ENCODE peak calls at places on chromosomes 3 and 15, in five cellular contexts. A is neural progenitor cell, Z is heart left ventricle, P is pancreas, D is body of pancreas. I is an unnamed sample. For H3K36me3, the result is how much of the 10 kb centered on the place peaks cover.

GRCh38 chr3:167814441-167814951 is 79.0 kb downstream of the SERPINI1 start:
- DNase-seq in Z (peak), P (peak), D (peak), A (no peak), I (no peak)

GRCh38 chr15:101773496-101774100 is 29.7 kb upstream of the OR4F6 start:
- DNase-seq in P (no peak), Z (no peak), A (peak), D (peak), I (no peak)

GRCh38 chr3:29454326-29454725 is 173.5 kb downstream of the RBMS3 start:
- DNase-seq in D (no peak), A (no peak), Z (no peak), P (no peak), I (no peak)

GRCh38 chr3:123119802-123120201 is 53.0 kb downstream of the PDIA5 start:
- DNase-seq in A (no peak), D (no peak), P (no peak), Z (no peak), I (no peak)

GRCh38 chr3:149266733-149267132 is 45.1 kb upstream of the CP start:
- DNase-seq in P (no peak), A (no peak), Z (no peak), D (no peak), I (no peak)

GRCh38 chr3:189144645-189145044 is 27.1 kb upstream of the TPRG1 start:
- DNase-seq in D (peak), A (no peak), Z (no peak), P (no peak), I (no peak)

GRCh38 chr3:46127503-46127902 is 80.6 kb downstream of the CCR1 start:
- DNase-seq in D (no peak), A (no peak), P (no peak), Z (no peak), I (peak)

GRCh38 chr15:43948691-43949325 is 122.0 kb downstream of the WDR76 start:
- DNase-seq in D (no peak), P (no peak), Z (no peak), A (no peak), I (no peak)

GRCh38 chr3:107870989-107871638 is 219.7 kb downstream of the CD47 start:
- DNase-seq in A (no peak), D (no peak), P (no peak), Z (no peak), I (no peak)

GRCh38 chr15:73986055-73986775 is 5.9 kb downstream of the STOML1 start:
- DNase-seq in Z (no peak), A (peak), D (no peak), P (no peak), I (no peak)

GRCh38 chr3:149435936-149436885 is 38.3 kb upstream of the TM4SF4 start:
- DNase-seq in Z (no peak), A (no peak), P (no peak), D (no peak), I (no peak)

GRCh38 chr15:35963316-35963715 is 417.4 kb upstream of the DPH6 start:
- DNase-seq in A (no peak), P (no peak), Z (no peak), D (no peak), I (no peak)

GRCh38 chr3:23981136-23981535 is 36.0 kb downstream of the NR1D2 start:
- DNase-seq in Z (peak), A (no peak), D (no peak), P (no peak), I (no peak)

GRCh38 chr3:102235679-102236078 is 199.1 kb upstream of the ZPLD1 start:
- DNase-seq in P (no peak), Z (no peak), D (no peak), A (peak), I (no peak)

DNA sequence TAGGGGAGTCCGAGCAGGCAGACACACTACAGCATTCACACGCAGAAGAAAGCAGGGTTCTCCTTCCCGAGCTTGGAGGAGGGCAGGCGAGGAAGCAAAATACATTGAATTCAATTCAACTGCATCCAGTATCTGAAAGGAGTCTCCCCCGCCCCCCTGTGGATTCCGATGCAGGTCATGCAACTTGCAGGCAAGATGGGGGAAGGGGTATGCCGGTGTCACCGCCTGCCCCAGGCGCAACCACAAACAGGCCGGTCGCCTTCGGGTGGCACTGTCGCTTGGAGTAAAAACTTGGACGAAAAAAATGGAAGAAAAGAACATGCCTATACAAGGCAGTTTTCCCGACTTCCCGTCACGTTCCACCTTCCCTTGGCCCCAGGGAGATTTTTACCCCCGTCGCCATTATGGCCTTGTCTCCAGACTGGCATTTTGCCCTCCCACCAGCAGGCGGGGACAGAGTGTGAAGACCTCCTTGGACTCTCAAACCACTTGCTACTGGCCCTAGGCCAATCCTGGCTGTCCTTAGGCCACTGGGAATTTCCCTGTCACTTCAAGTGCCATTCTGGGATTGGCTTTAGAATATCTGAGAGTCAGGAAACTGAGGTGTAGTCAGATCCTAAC is 1.6 kb upstream of the NTRK3 start:
- DNase-seq in D (peak), Z (no peak), P (peak), A (peak), I (no peak)
- TF ChIP-seq CTCF in D (peak), Z (no peak), P (no peak), A (peak), I (peak)

GRCh38 chr15:37111427-37111717 is 11.0 kb upstream of the MEIS2 start:
- DNase-seq in P (no peak), A (no peak), Z (no peak), D (no peak), I (no peak)
- H3K4me3 ChIP-seq in P (no peak), A (no peak), Z (no peak), D (no peak), I (no peak)

GRCh38 chr3:158261371-158261991 is 151.6 kb downstream of the RSRC1 start:
- DNase-seq in D (no peak), P (no peak), A (peak), Z (no peak), I (no peak)

GRCh38 chr3:158264894-158265293 is 155.0 kb downstream of the RSRC1 start:
- DNase-seq in A (no peak), Z (no peak), D (no peak), P (no peak), I (no peak)

GRCh38 chr3:158258619-158259018 is 148.7 kb downstream of the RSRC1 start:
- DNase-seq in D (no peak), P (no peak), Z (no peak), A (no peak), I (no peak)

GRCh38 chr3:158260392-158260791 is 150.5 kb downstream of the RSRC1 start:
- DNase-seq in P (no peak), A (no peak), Z (no peak), D (no peak), I (no peak)
- H3K36me3 ChIP-seq in P (under half), A (under half), Z (under half), D (under half), I (under half)

GRCh38 chr3:9825461-9826040 is 15.5 kb downstream of the TTLL3 start:
- DNase-seq in D (no peak), Z (no peak), A (no peak), P (no peak), I (no peak)

GRCh38 chr3:9817437-9817836 is 7.4 kb downstream of the TTLL3 start:
- DNase-seq in P (no peak), D (no peak), Z (no peak), A (no peak), I (no peak)

GRCh38 chr3:9820543-9820942 is 10.5 kb downstream of the TTLL3 start:
- DNase-seq in A (no peak), Z (no peak), D (no peak), P (no peak), I (no peak)

GRCh38 chr3:9818666-9819335 is 8.7 kb downstream of the TTLL3 start:
- DNase-seq in P (no peak), Z (no peak), D (no peak), A (no peak), I (no peak)

GRCh38 chr3:9820944-9821343 is 10.9 kb downstream of the TTLL3 start:
- DNase-seq in P (no peak), A (peak), Z (no peak), D (no peak), I (no peak)
- TF ChIP-seq CTCF in P (no peak), A (peak), Z (no peak), D (no peak), I (peak)

GRCh38 chr15:57263520-57263919 is 112.8 kb upstream of the CGNL1 start:
- DNase-seq in A (no peak), P (no peak), D (no peak), Z (no peak), I (no peak)

GRCh38 chr15:57256941-57257340 is 119.4 kb upstream of the CGNL1 start:
- DNase-seq in D (no peak), A (no peak), P (no peak), Z (no peak), I (no peak)

GRCh38 chr15:57255751-57256150 is 120.6 kb upstream of the CGNL1 start:
- DNase-seq in D (no peak), A (no peak), P (no peak), Z (no peak), I (no peak)

DNA sequence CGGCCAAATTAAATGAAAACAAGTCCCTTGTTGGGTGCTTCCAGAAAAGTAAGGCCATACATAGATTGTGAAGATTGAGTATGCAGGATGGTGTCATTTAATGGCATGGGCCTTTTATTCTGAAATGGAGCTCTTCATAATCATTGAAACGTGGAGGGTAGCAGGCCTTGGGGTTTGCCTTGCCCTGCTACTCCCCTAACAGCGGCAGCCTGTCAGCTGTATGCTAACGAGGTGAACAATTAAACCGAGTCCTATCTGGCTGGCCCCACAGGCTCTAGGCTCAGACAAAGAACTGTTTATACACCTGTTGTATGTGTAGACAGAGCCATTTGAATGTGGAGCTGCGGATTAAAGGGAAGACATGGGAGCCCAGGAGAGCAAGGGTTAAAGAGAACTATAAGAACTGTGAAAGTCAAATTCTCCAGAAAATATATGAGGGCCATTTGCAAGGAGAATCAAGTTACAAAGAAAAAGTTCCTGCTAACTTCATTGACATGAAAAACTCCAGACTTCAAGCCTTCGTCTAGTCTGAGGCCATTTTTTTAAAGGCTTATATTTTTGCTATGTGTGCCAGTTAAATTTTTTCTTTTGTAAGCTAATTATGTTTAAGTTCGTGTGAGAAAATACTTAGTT is 116.7 kb upstream of the CGNL1 start:
- DNase-seq in A (peak), Z (no peak), D (no peak), P (no peak), I (no peak)
- H3K4me3 ChIP-seq in A (no peak), Z (no peak), D (no peak), P (no peak), I (no peak)

GRCh38 chr3:169774186-169774585 is 990 bp downstream of the MYNN start:
- DNase-seq in Z (no peak), A (peak), D (no peak), P (no peak), I (no peak)
- H3K36me3 ChIP-seq in Z (under half), A (under half), D (under half), P (under half), I (under half)

DNA sequence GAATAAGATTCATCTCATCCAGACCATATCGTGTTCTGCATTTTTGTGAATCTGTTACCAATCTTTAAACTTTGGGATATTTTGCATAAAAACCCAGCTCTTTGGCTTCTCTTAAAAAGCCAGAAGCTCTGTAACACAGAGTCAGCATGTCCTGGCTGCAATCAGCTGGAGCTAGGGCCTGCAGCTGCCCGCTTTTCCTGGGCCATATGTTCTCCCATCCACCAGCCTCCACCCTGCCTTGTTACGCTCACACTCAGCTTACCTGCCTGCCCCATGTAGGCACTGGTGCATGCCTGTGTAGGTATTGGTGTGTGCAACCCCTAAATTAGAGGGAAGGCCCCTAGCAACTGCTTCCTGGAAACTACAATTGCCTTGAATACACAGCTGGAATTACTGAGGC is 48.2 kb downstream of the CRYGS start:
- DNase-seq in D (no peak), Z (no peak), P (no peak), A (no peak), I (no peak)
- TF ChIP-seq CTCF in D (no peak), Z (no peak), P (no peak), A (no peak), I (no peak)

GRCh38 chr3:89571298-89571697 is 463.9 kb downstream of the EPHA3 start:
- DNase-seq in Z (peak), D (no peak), P (no peak), A (no peak), I (no peak)
- H3K4me3 ChIP-seq in Z (peak), D (no peak), P (no peak), A (no peak), I (no peak)

I was measured in kidney epithelial cell.